ENCODE peak calls at places on chromosomes 1 and 21, in eight cellular contexts. One of them, this sample, is unnamed.

GRCh38 chr1:182713939-182714338 is 29.6 kb upstream of the RGS8 start:
- DNase-seq in upper lobe of right lung: no peak
- DNase-seq in PC-3: no peak
- DNase-seq in CD8-positive, alpha-beta T cell: no peak
- DNase-seq in AG04450: no peak
- DNase-seq in omental fat pad: no peak
- DNase-seq in bronchial epithelial cell: no peak
- DNase-seq in IMR-90: no peak
- DNase-seq in this sample: no peak

GRCh38 chr1:24393892-24394291 is 19.7 kb downstream of the STPG1 start:
- DNase-seq in upper lobe of right lung: no peak
- DNase-seq in PC-3: peak
- DNase-seq in CD8-positive, alpha-beta T cell: no peak
- DNase-seq in AG04450: no peak
- DNase-seq in omental fat pad: no peak
- DNase-seq in bronchial epithelial cell: peak
- DNase-seq in IMR-90: peak
- DNase-seq in this sample: no peak

GRCh38 chr1:210339500-210339899 is 10.8 kb downstream of the HHAT start:
- DNase-seq in upper lobe of right lung: no peak
- DNase-seq in PC-3: no peak
- DNase-seq in CD8-positive, alpha-beta T cell: no peak
- DNase-seq in AG04450: no peak
- DNase-seq in omental fat pad: no peak
- DNase-seq in bronchial epithelial cell: no peak
- DNase-seq in IMR-90: no peak
- DNase-seq in this sample: no peak

GRCh38 chr1:86436041-86436440 is 12.1 kb downstream of the CLCA2 start:
- DNase-seq in upper lobe of right lung: no peak
- DNase-seq in PC-3: no peak
- DNase-seq in CD8-positive, alpha-beta T cell: no peak
- DNase-seq in AG04450: no peak
- DNase-seq in omental fat pad: no peak
- DNase-seq in bronchial epithelial cell: no peak
- DNase-seq in IMR-90: no peak
- DNase-seq in this sample: no peak

GRCh38 chr21:38905328-38905727 is 99.6 kb downstream of the ETS2 start:
- DNase-seq in upper lobe of right lung: no peak
- DNase-seq in PC-3: no peak
- DNase-seq in CD8-positive, alpha-beta T cell: no peak
- DNase-seq in AG04450: no peak
- DNase-seq in omental fat pad: no peak
- DNase-seq in bronchial epithelial cell: no peak
- DNase-seq in IMR-90: no peak
- DNase-seq in this sample: no peak

GRCh38 chr1:108053291-108054023 is 88.5 kb upstream of the VAV3 start:
- DNase-seq in upper lobe of right lung: no peak
- DNase-seq in PC-3: peak
- DNase-seq in CD8-positive, alpha-beta T cell: no peak
- DNase-seq in AG04450: no peak
- DNase-seq in omental fat pad: no peak
- DNase-seq in bronchial epithelial cell: peak
- DNase-seq in IMR-90: peak
- DNase-seq in this sample: no peak

GRCh38 chr1:215076312-215076711 is 6.2 kb upstream of the KCNK2 start:
- DNase-seq in upper lobe of right lung: no peak
- DNase-seq in PC-3: peak
- DNase-seq in CD8-positive, alpha-beta T cell: no peak
- DNase-seq in AG04450: no peak
- DNase-seq in omental fat pad: no peak
- DNase-seq in bronchial epithelial cell: peak
- DNase-seq in IMR-90: peak
- DNase-seq in this sample: no peak

GRCh38 chr1:22884806-22885559 is 87.7 kb downstream of the LACTBL1 start:
- DNase-seq in upper lobe of right lung: no peak
- DNase-seq in PC-3: no peak
- DNase-seq in CD8-positive, alpha-beta T cell: no peak
- DNase-seq in AG04450: no peak
- DNase-seq in omental fat pad: no peak
- DNase-seq in bronchial epithelial cell: no peak
- DNase-seq in IMR-90: no peak
- DNase-seq in this sample: no peak

GRCh38 chr1:47184771-47185677 is 4.8 kb downstream of the PDZK1IP1 start:
- DNase-seq in upper lobe of right lung: peak
- DNase-seq in PC-3: no peak
- DNase-seq in CD8-positive, alpha-beta T cell: no peak
- DNase-seq in AG04450: no peak
- DNase-seq in omental fat pad: no peak
- DNase-seq in bronchial epithelial cell: no peak
- DNase-seq in IMR-90: no peak
- DNase-seq in this sample: no peak

GRCh38 chr1:245111073-245111472 is 43.7 kb upstream of the KIF26B start:
- DNase-seq in upper lobe of right lung: no peak
- DNase-seq in PC-3: no peak
- DNase-seq in CD8-positive, alpha-beta T cell: no peak
- DNase-seq in AG04450: no peak
- DNase-seq in omental fat pad: no peak
- DNase-seq in bronchial epithelial cell: no peak
- DNase-seq in IMR-90: no peak
- DNase-seq in this sample: no peak

GRCh38 chr1:8360493-8361197 is 42.7 kb downstream of the SLC45A1 start:
- DNase-seq in upper lobe of right lung: no peak
- DNase-seq in PC-3: no peak
- DNase-seq in CD8-positive, alpha-beta T cell: no peak
- DNase-seq in AG04450: no peak
- DNase-seq in omental fat pad: no peak
- DNase-seq in bronchial epithelial cell: no peak
- DNase-seq in IMR-90: no peak
- DNase-seq in this sample: no peak

GRCh38 chr1:83114136-83114834 is 884.6 kb downstream of the TTLL7 start:
- DNase-seq in upper lobe of right lung: no peak
- DNase-seq in PC-3: no peak
- DNase-seq in CD8-positive, alpha-beta T cell: no peak
- DNase-seq in AG04450: no peak
- DNase-seq in omental fat pad: no peak
- DNase-seq in bronchial epithelial cell: no peak
- DNase-seq in IMR-90: no peak
- DNase-seq in this sample: no peak

GRCh38 chr1:110068646-110069301 is 1.7 kb downstream of the ALX3 start:
- DNase-seq in upper lobe of right lung: no peak
- DNase-seq in PC-3: no peak
- DNase-seq in CD8-positive, alpha-beta T cell: no peak
- DNase-seq in AG04450: no peak
- DNase-seq in omental fat pad: no peak
- DNase-seq in bronchial epithelial cell: no peak
- DNase-seq in IMR-90: no peak
- DNase-seq in this sample: peak

GRCh38 chr1:156486421-156487344 is 13.9 kb downstream of the MEF2D start:
- DNase-seq in upper lobe of right lung: no peak
- DNase-seq in PC-3: no peak
- DNase-seq in CD8-positive, alpha-beta T cell: no peak
- DNase-seq in AG04450: no peak
- DNase-seq in omental fat pad: no peak
- DNase-seq in bronchial epithelial cell: no peak
- DNase-seq in IMR-90: no peak
- DNase-seq in this sample: no peak

GRCh38 chr1:15390667-15391066 is 19.0 kb upstream of the EFHD2 start:
- DNase-seq in upper lobe of right lung: no peak
- DNase-seq in PC-3: no peak
- DNase-seq in CD8-positive, alpha-beta T cell: no peak
- DNase-seq in AG04450: no peak
- DNase-seq in omental fat pad: no peak
- DNase-seq in bronchial epithelial cell: no peak
- DNase-seq in IMR-90: no peak
- DNase-seq in this sample: no peak

GRCh38 chr1:198175418-198176170 is 18.8 kb downstream of the NEK7 start:
- DNase-seq in upper lobe of right lung: no peak
- DNase-seq in PC-3: peak
- DNase-seq in CD8-positive, alpha-beta T cell: no peak
- DNase-seq in AG04450: no peak
- DNase-seq in omental fat pad: no peak
- DNase-seq in bronchial epithelial cell: peak
- DNase-seq in IMR-90: peak
- DNase-seq in this sample: no peak

GRCh38 chr1:99704356-99704816 is 58.5 kb downstream of the PALMD start:
- DNase-seq in upper lobe of right lung: peak
- DNase-seq in PC-3: no peak
- DNase-seq in CD8-positive, alpha-beta T cell: no peak
- DNase-seq in AG04450: no peak
- DNase-seq in omental fat pad: no peak
- DNase-seq in bronchial epithelial cell: no peak
- DNase-seq in IMR-90: no peak
- DNase-seq in this sample: no peak

GRCh38 chr1:26094677-26095383 is 16.8 kb upstream of the PDIK1L start:
- DNase-seq in upper lobe of right lung: no peak
- DNase-seq in PC-3: peak
- DNase-seq in CD8-positive, alpha-beta T cell: no peak
- DNase-seq in AG04450: no peak
- DNase-seq in omental fat pad: no peak
- DNase-seq in bronchial epithelial cell: no peak
- DNase-seq in IMR-90: no peak
- DNase-seq in this sample: peak
- TF ChIP-seq CTCF in upper lobe of right lung: peak
- TF ChIP-seq CTCF in PC-3: no peak
- TF ChIP-seq CTCF in CD8-positive, alpha-beta T cell: no peak
- TF ChIP-seq CTCF in AG04450: peak
- TF ChIP-seq CTCF in omental fat pad: no peak
- TF ChIP-seq CTCF in bronchial epithelial cell: no peak
- TF ChIP-seq CTCF in IMR-90: no peak
- TF ChIP-seq CTCF in this sample: peak

DNA sequence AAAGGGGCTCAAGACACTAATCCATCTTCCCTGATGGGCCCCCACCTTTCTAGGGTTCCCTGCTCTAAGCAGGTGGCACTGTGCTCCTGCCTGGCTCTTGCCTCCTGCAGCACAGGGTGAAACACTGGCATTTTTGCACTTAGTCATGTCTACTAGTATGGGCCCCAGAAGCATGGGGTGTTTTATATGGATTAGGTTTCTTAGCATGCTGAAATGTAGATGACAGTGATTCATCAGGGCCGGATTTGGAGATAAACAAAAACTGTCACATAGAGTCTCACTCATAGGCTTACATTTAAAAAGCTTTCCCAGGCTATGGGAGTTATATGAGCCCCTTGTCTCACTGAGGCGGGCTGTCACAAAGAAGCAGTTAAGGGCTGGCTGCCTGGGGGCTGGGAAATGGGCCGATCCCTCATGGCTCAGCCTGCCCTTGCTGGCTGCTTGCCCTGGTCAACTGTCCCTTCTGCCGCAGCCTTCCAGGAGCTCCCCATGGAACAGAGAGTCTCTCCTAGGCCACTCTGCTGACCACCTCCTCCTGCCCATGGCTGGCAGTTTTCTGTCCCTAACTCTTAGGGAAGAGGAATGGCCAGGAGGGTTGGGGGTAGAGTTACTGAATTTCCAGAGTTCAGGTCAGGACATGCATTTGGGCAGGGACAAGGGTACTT is 6.5 kb downstream of the GALNT2 start:
- DNase-seq in upper lobe of right lung: no peak
- DNase-seq in PC-3: peak
- DNase-seq in CD8-positive, alpha-beta T cell: no peak
- DNase-seq in AG04450: peak
- DNase-seq in omental fat pad: no peak
- DNase-seq in bronchial epithelial cell: peak
- DNase-seq in IMR-90: peak
- DNase-seq in this sample: no peak
- TF ChIP-seq CTCF in upper lobe of right lung: no peak
- TF ChIP-seq CTCF in PC-3: no peak
- TF ChIP-seq CTCF in CD8-positive, alpha-beta T cell: no peak
- TF ChIP-seq CTCF in AG04450: no peak
- TF ChIP-seq CTCF in omental fat pad: no peak
- TF ChIP-seq CTCF in bronchial epithelial cell: no peak
- TF ChIP-seq CTCF in IMR-90: no peak
- TF ChIP-seq CTCF in this sample: no peak

DNA sequence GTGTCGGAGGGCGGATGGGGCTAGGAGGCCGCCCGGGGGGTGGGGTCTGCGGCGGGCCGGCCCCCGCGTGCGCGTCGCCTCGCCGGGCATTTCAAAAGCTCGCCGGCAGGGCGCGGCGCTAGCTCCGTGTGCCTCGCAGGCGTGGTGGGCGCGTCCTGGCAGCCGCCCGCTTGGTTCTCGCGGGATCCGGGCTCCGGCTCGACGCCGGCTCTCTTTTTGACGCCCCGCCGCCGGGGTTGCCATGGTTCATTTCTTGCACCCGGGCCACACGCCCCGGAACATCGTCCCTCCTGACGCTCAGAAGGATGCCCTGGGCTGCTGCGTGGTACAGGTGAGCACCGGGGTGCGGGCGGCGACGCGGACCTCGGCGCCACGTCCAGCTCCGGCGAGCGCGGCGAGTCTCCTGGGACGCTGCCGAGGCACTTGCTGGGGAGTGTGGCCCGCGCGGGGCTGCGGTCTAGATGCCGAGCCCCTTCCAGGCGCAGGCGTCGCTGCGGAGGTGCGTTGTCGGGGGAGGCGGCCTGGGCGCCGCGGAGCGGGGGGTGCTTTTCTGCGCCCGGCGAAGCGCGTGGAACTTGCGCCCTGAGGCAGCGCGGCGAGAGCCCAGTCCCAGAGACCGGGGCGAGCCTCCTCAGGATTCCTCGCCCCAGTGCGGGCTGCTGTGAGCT is at the start of gene ZYG11A:
- DNase-seq in upper lobe of right lung: peak
- DNase-seq in PC-3: peak
- DNase-seq in CD8-positive, alpha-beta T cell: peak
- DNase-seq in AG04450: peak
- DNase-seq in omental fat pad: no peak
- DNase-seq in bronchial epithelial cell: peak
- DNase-seq in IMR-90: peak
- DNase-seq in this sample: peak
- TF ChIP-seq CTCF in upper lobe of right lung: no peak
- TF ChIP-seq CTCF in PC-3: no peak
- TF ChIP-seq CTCF in CD8-positive, alpha-beta T cell: peak
- TF ChIP-seq CTCF in AG04450: peak
- TF ChIP-seq CTCF in omental fat pad: no peak
- TF ChIP-seq CTCF in bronchial epithelial cell: peak
- TF ChIP-seq CTCF in IMR-90: peak
- TF ChIP-seq CTCF in this sample: peak

DNA sequence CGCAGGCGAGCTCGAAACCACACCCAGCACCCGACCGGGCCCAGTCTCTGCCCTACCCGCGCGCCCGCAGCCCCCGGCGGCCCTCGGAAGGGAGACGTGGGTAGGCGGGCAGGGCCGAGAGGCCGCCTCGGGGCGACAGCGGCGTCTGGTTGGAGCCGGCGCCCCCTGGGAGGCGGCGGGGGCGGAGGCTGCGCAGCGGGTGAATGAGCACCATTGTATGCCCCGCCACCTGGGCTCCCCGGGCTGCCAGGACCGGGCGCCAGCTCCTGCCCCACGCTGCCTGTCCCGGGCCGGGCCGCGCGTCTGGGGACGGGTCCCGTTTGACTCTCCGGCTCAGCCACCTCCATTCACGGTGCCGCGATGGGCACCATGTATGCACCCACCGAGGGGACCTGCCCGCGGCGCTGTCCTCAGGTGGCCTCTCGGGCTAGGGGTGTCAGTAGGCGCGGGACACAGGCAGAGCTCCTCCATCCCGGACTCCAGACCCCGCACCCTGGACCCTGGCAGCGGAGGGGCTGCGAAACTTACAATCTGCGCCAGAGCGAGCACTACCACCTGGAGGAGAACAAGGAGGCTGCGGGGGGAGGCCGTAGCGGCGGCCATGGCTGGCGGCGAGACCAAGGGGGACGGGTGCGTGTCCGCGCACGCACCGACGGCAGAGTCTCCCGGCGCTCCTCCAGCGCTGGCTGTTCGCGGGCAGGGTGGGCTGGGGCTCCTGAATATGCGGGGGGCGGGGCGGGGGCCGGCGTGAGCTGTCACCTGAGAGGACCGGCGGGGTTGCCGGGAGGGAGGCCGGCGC is at the start of gene COL9A2:
- DNase-seq in upper lobe of right lung: no peak
- DNase-seq in PC-3: peak
- DNase-seq in CD8-positive, alpha-beta T cell: peak
- DNase-seq in AG04450: no peak
- DNase-seq in omental fat pad: no peak
- DNase-seq in bronchial epithelial cell: no peak
- DNase-seq in IMR-90: no peak
- DNase-seq in this sample: peak
- TF ChIP-seq CTCF in upper lobe of right lung: no peak
- TF ChIP-seq CTCF in PC-3: no peak
- TF ChIP-seq CTCF in CD8-positive, alpha-beta T cell: no peak
- TF ChIP-seq CTCF in AG04450: no peak
- TF ChIP-seq CTCF in omental fat pad: no peak
- TF ChIP-seq CTCF in bronchial epithelial cell: no peak
- TF ChIP-seq CTCF in IMR-90: no peak
- TF ChIP-seq CTCF in this sample: peak

This sample was measured in neural crest cell.